ENCODE peak calls at places on chromosomes 11 and 22, in five cellular contexts. D is left ventricle myocardium inferior, Z is lower lobe of right lung, C is esophagus muscularis mucosa, F is GM12865. V is an unnamed sample.

GRCh38 chr11:125226701-125227100 is 62.1 kb downstream of the PKNOX2 start:
- DNase-seq in D (peak), Z (no peak), C (no peak), F (no peak), V (no peak)

GRCh38 chr11:2718817-2719438 is 19.1 kb upstream of the KCNQ1OT1 start:
- DNase-seq in D (no peak), Z (no peak), C (no peak), F (no peak), V (no peak)

GRCh38 chr11:118152552-118153471 is at the start of gene SCN4B:
- DNase-seq in D (peak), Z (peak), C (no peak), F (no peak), V (peak)

GRCh38 chr22:49014227-49015201 is 813.2 kb downstream of the BRD1 start:
- DNase-seq in D (no peak), Z (peak), C (peak), F (no peak), V (no peak)

GRCh38 chr11:103326070-103326794 is 217.0 kb downstream of the DYNC2H1 start:
- DNase-seq in D (no peak), Z (no peak), C (no peak), F (peak), V (peak)

GRCh38 chr11:61334434-61335354 is 1.7 kb downstream of the TKFC start:
- DNase-seq in D (no peak), Z (no peak), C (no peak), F (no peak), V (no peak)

GRCh38 chr11:36214976-36215687 is 74.1 kb downstream of the COMMD9 start:
- DNase-seq in D (no peak), Z (no peak), C (no peak), F (no peak), V (no peak)

GRCh38 chr22:31995046-31995445 is 48.0 kb upstream of the SLC5A1 start:
- DNase-seq in D (no peak), Z (no peak), C (no peak), F (no peak), V (no peak)

GRCh38 chr22:50139843-50140415 is 30.6 kb upstream of the PANX2 start:
- DNase-seq in D (no peak), Z (no peak), C (no peak), F (peak), V (no peak)

GRCh38 chr22:22700631-22701030 is 56.2 kb downstream of the GGTLC2 start:
- DNase-seq in D (no peak), Z (no peak), C (no peak), F (no peak), V (no peak)

GRCh38 chr11:125110996-125111340 is 458 bp downstream of the TMEM218 start:
- DNase-seq in D (no peak), Z (no peak), C (no peak), F (no peak), V (peak)

GRCh38 chr22:50575426-50575941 is 2.7 kb downstream of the CPT1B start:
- DNase-seq in D (no peak), Z (no peak), C (no peak), F (no peak), V (no peak)

GRCh38 chr22:24089951-24090350 is 78.8 kb downstream of the CABIN1 start:
- DNase-seq in D (no peak), Z (no peak), C (no peak), F (no peak), V (no peak)

GRCh38 chr11:16358726-16359125 is 2.4 kb upstream of the SOX6 start:
- DNase-seq in D (no peak), Z (no peak), C (no peak), F (no peak), V (no peak)

GRCh38 chr22:31726692-31727091 is 23.2 kb downstream of the PRR14L start:
- DNase-seq in D (no peak), Z (no peak), C (no peak), F (no peak), V (no peak)

GRCh38 chr11:36030707-36031365 is 87.0 kb downstream of the LDLRAD3 start:
- DNase-seq in D (no peak), Z (no peak), C (no peak), F (no peak), V (peak)

GRCh38 chr22:46362221-46362933 is 26.9 kb downstream of the TRMU start:
- DNase-seq in D (no peak), Z (peak), C (no peak), F (peak), V (no peak)

GRCh38 chr22:33049125-33049729 is 9.0 kb downstream of the SYN3 start:
- DNase-seq in D (peak), Z (peak), C (no peak), F (peak), V (peak)

GRCh38 chr11:44959064-44959463 is 8.4 kb upstream of the TP53I11 start:
- DNase-seq in D (no peak), Z (no peak), C (no peak), F (no peak), V (no peak)

GRCh38 chr11:19714093-19714386 is 1.4 kb downstream of the NAV2 start:
- DNase-seq in D (no peak), Z (no peak), C (no peak), F (no peak), V (no peak)

GRCh38 chr11:34243620-34244493 is 114.0 kb downstream of the ABTB2 start:
- DNase-seq in D (no peak), Z (no peak), C (no peak), F (peak), V (peak)

GRCh38 chr11:70799386-70799785 is 401.1 kb downstream of the CTTN start:
- DNase-seq in D (no peak), Z (no peak), C (no peak), F (no peak), V (peak)

GRCh38 chr11:78954261-78954660 is 379.6 kb upstream of the NARS2 start:
- DNase-seq in D (no peak), Z (no peak), C (no peak), F (no peak), V (no peak)

GRCh38 chr11:85941380-85941973 is 86.3 kb downstream of the CCDC83 start:
- DNase-seq in D (no peak), Z (no peak), C (no peak), F (peak), V (peak)

GRCh38 chr11:809287-810039 is at the start of gene RPLP2:
- DNase-seq in D (peak), Z (peak), C (peak), F (peak), V (peak)

GRCh38 chr22:43273902-43274484 is 69.2 kb downstream of the SCUBE1 start:
- DNase-seq in D (no peak), Z (no peak), C (no peak), F (peak), V (peak)

GRCh38 chr22:39297490-39298193 is 21.8 kb downstream of the RPL3 start:
- DNase-seq in D (no peak), Z (no peak), C (no peak), F (peak), V (no peak)

GRCh38 chr11:23280088-23280487 is 419.8 kb upstream of the CCDC179 start:
- DNase-seq in D (no peak), Z (no peak), C (no peak), F (no peak), V (peak)

GRCh38 chr11:135075740-135076139 is 663.7 kb upstream of the B3GAT1 start:
- DNase-seq in D (peak), Z (peak), C (no peak), F (peak), V (peak)

GRCh38 chr11:112835556-112835955 is 125.7 kb upstream of the NCAM1 start:
- DNase-seq in D (no peak), Z (no peak), C (no peak), F (no peak), V (no peak)

DNA sequence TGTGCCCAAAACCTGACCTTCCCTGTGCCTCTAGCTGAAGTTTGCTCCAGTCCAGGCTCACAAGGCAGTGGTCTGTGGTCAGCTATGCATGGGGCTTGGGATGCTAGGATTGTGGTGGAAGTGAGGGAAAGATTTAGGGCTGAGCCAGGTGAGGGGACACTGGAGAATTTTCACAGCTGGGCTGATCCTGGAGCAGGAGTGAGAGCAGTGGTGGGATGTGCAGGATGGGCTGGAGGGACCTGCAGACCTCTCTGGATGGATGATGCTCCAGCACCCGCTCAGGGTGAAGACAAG is 23.9 kb upstream of the KDM2A start:
- DNase-seq in D (no peak), Z (no peak), C (no peak), F (no peak), V (no peak)
- TF ChIP-seq CTCF in D (no peak), Z (no peak), C (no peak), F (no peak), V (no peak)

GRCh38 chr11:42824067-42824466 is 487.7 kb upstream of the API5 start:
- DNase-seq in D (no peak), Z (no peak), C (no peak), F (no peak), V (no peak)
- H3K4me3 ChIP-seq in D (no peak), Z (no peak), C (no peak), F (no peak), V (no peak)

GRCh38 chr22:17262976-17263375 is 43.7 kb upstream of the ADA2 start:
- DNase-seq in D (no peak), Z (no peak), C (no peak), F (no peak), V (no peak)
- TF ChIP-seq CTCF in D (no peak), Z (no peak), C (no peak), F (no peak), V (no peak)

DNA sequence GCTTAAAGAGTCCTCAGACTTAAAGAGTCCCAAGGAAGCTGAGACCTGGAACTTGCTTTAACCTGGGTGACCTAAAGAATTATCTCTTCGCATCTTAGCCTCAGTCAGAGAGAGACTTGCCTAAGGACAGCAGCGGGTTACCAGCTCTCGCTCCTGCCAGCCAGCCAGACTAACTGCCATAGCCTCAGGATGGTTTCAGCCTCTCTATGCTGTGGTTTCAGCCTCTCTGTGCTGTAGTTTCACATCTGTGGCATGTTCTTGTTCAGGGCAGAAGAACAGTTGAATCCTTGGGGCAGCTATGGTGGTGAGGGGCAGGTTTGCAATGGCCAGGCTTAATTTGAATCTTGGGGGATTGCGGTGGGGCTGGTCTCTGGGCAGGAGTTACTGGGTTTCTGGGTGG is 2.3 kb downstream of the FRMD8 start:
- DNase-seq in D (no peak), Z (no peak), C (no peak), F (peak), V (no peak)
- H3K4me3 ChIP-seq in D (peak), Z (no peak), C (no peak), F (no peak), V (no peak)

GRCh38 chr11:75078233-75078632 is 18.4 kb downstream of the OR2AT4 start:
- DNase-seq in D (no peak), Z (no peak), C (no peak), F (no peak), V (peak)
- TF ChIP-seq CTCF in D (no peak), Z (no peak), C (no peak), F (no peak), V (no peak)

GRCh38 chr11:31995525-31996123 is 95.2 kb upstream of the RCN1 start:
- DNase-seq in D (no peak), Z (no peak), C (no peak), F (peak), V (peak)
- H3K4me3 ChIP-seq in D (no peak), Z (no peak), C (no peak), F (peak), V (peak)